ENCODE peak calls at places on chromosomes 13 and 19, in five cellular contexts. T is HEK293T, D is suprapubic skin, K is EL, C is NCI-H1417. A is an unnamed sample.

GRCh38 chr13:111557921-111558699 is 237.7 kb downstream of the TEX29 start:
- DNase-seq in T (no peak), D (no peak), K (no peak), C (no peak), A (no peak)

GRCh38 chr19:383922-384800 is 24.8 kb downstream of the C2CD4C start:
- DNase-seq in T (peak; percentile 57), D (no peak), K (no peak), C (no peak), A (peak; percentile 56)

GRCh38 chr13:78596701-78597550 is 6.4 kb downstream of the POU4F1 start:
- DNase-seq in T (no peak), D (no peak), K (no peak), C (no peak), A (no peak)

GRCh38 chr19:54201172-54201701 is 579 bp downstream of the RPS9 start:
- DNase-seq in T (no peak), D (no peak), K (no peak), C (no peak), A (no peak)

GRCh38 chr13:69565334-69565733 is 542.3 kb upstream of the ATXN8OS start:
- DNase-seq in T (peak; percentile 90), D (no peak), K (no peak), C (peak; percentile 32), A (no peak)

GRCh38 chr19:7831452-7831851 is 1.4 kb downstream of the EVI5L start:
- DNase-seq in T (peak; percentile 67), D (no peak), K (peak; percentile 61), C (no peak), A (peak; percentile 63)

GRCh38 chr19:11405846-11406643 is 13.1 kb downstream of the RGL3 start:
- DNase-seq in T (no peak), D (no peak), K (no peak), C (no peak), A (peak; percentile 47)

GRCh38 chr19:18149596-18149975 is 3.4 kb upstream of the PIK3R2 start:
- DNase-seq in T (no peak), D (no peak), K (no peak), C (no peak), A (no peak)

GRCh38 chr19:9862897-9863296 is 27.8 kb downstream of the PIN1 start:
- DNase-seq in T (no peak), D (no peak), K (no peak), C (no peak), A (no peak)

GRCh38 chr19:18021121-18021755 is 13.3 kb downstream of the ARRDC2 start:
- DNase-seq in T (no peak), D (peak; percentile 93), K (peak; percentile 88), C (no peak), A (peak; percentile 97)

GRCh38 chr13:46675016-46675415 is 121.9 kb downstream of the ESD start:
- DNase-seq in T (peak; percentile 26), D (no peak), K (peak; percentile 14), C (no peak), A (peak; percentile 24)

GRCh38 chr19:51531349-51532315 is at the start of gene SIGLEC6:
- DNase-seq in T (no peak), D (no peak), K (no peak), C (no peak), A (no peak)

GRCh38 chr19:38003427-38004099 is 96.6 kb downstream of the SIPA1L3 start:
- DNase-seq in T (peak; percentile 18), D (peak; percentile 87), K (peak; percentile 97), C (peak; percentile 72), A (peak; percentile 97)

GRCh38 chr19:48258350-48258749 is 2.6 kb upstream of the CARD8 start:
- DNase-seq in T (no peak), D (no peak), K (peak; percentile 43), C (no peak), A (peak; percentile 65)

GRCh38 chr19:33616346-33616745 is 5.4 kb upstream of the CHST8 start:
- DNase-seq in T (no peak), D (no peak), K (no peak), C (no peak), A (no peak)

GRCh38 chr13:41931337-41931736 is 29.6 kb downstream of the VWA8 start:
- DNase-seq in T (no peak), D (no peak), K (peak; percentile 51), C (no peak), A (no peak)

GRCh38 chr19:43534811-43535761 is 2.1 kb downstream of the ZNF575 start:
- DNase-seq in T (peak; percentile 49), D (peak; percentile 78), K (peak; percentile 38), C (no peak), A (peak; percentile 83)

GRCh38 chr19:17323973-17324327 is 10.7 kb downstream of the ANO8 start:
- DNase-seq in T (no peak), D (peak; percentile 64), K (no peak), C (no peak), A (no peak)

GRCh38 chr13:69970521-69970920 is 137.1 kb upstream of the ATXN8OS start:
- DNase-seq in T (no peak), D (no peak), K (no peak), C (no peak), A (no peak)

GRCh38 chr13:98309569-98310335 is 132.7 kb upstream of the RNF113B start:
- DNase-seq in T (no peak), D (no peak), K (no peak), C (no peak), A (no peak)

GRCh38 chr19:3851254-3852176 is 17.3 kb downstream of the ZFR2 start:
- DNase-seq in T (no peak), D (no peak), K (peak; percentile 23), C (no peak), A (no peak)

A was measured in dermis blood vessel endothelial cell.